ENCODE peak calls at places on chromosomes 5 and 9, in seven cellular contexts. H is AG04450, E is ovary, A is cardiac fibroblast, I is left ventricle myocardium inferior, S is fibroblast of lung, P is thyroid gland. M is an unnamed sample.
A peak's percentile ranks its signal among the peaks of the same experiment; 100 is the strongest.

GRCh38 chr9:129357773-129358250 is 179.8 kb upstream of the IER5L start:
- DNase-seq in H (no peak), E (no peak), A (no peak), I (no peak), S (no peak), P (no peak), M (no peak)

GRCh38 chr9:136336156-136336860 is 9.0 kb downstream of the GPSM1 start:
- DNase-seq in H (no peak), E (no peak), A (no peak), I (no peak), S (peak; percentile 72), P (no peak), M (no peak)

GRCh38 chr9:109816490-109816889 is 36.5 kb downstream of the PALM2AKAP2 start:
- DNase-seq in H (peak; percentile 94), E (no peak), A (peak; percentile 99), I (no peak), S (peak; percentile 100), P (no peak), M (peak; percentile 70)

GRCh38 chr5:4375640-4376039 is 764.5 kb upstream of the ADAMTS16 start:
- DNase-seq in H (no peak), E (no peak), A (no peak), I (no peak), S (no peak), P (no peak), M (no peak)

GRCh38 chr9:133058550-133059320 is 3.0 kb upstream of the CEL start:
- DNase-seq in H (no peak), E (no peak), A (no peak), I (no peak), S (no peak), P (no peak), M (no peak)

GRCh38 chr5:160516696-160517530 is 95.3 kb downstream of the PTTG1 start:
- DNase-seq in H (no peak), E (no peak), A (no peak), I (no peak), S (no peak), P (no peak), M (no peak)

GRCh38 chr9:91935066-91935729 is 14.8 kb downstream of the ROR2 start:
- DNase-seq in H (no peak), E (no peak), A (no peak), I (no peak), S (no peak), P (no peak), M (no peak)

GRCh38 chr5:114402206-114402605 is 40.3 kb downstream of the KCNN2 start:
- DNase-seq in H (no peak), E (no peak), A (no peak), I (no peak), S (no peak), P (no peak), M (no peak)

GRCh38 chr9:20884985-20885593 is 146.4 kb downstream of the HACD4 start:
- DNase-seq in H (peak; percentile 10), E (peak; percentile 65), A (peak; percentile 73), I (peak; percentile 21), S (peak; percentile 42), P (peak; percentile 71), M (no peak)

GRCh38 chr9:23586906-23587305 is 239.1 kb downstream of the ELAVL2 start:
- DNase-seq in H (no peak), E (no peak), A (no peak), I (no peak), S (no peak), P (no peak), M (no peak)

GRCh38 chr9:112644449-112644965 is 73.4 kb downstream of the INIP start:
- DNase-seq in H (no peak), E (no peak), A (no peak), I (no peak), S (no peak), P (no peak), M (no peak)

GRCh38 chr9:122810306-122810946 is 10.5 kb downstream of the OR1K1 start:
- DNase-seq in H (peak; percentile 59), E (peak; percentile 75), A (peak; percentile 82), I (peak; percentile 64), S (peak; percentile 51), P (peak; percentile 79), M (no peak)

GRCh38 chr9:125755340-125755739 is 8.2 kb downstream of the PBX3 start:
- DNase-seq in H (no peak), E (no peak), A (no peak), I (no peak), S (peak; percentile 39), P (no peak), M (no peak)

GRCh38 chr5:177309351-177310191 is 2.1 kb downstream of the MXD3 start:
- DNase-seq in H (no peak), E (peak; percentile 53), A (peak; percentile 77), I (peak; percentile 66), S (peak; percentile 58), P (peak; percentile 67), M (peak; percentile 34)

GRCh38 chr9:131734165-131734610 is 5.7 kb downstream of the RAPGEF1 start:
- DNase-seq in H (no peak), E (no peak), A (peak; percentile 45), I (peak; percentile 53), S (peak; percentile 30), P (peak; percentile 54), M (no peak)

GRCh38 chr9:97940707-97941106 is 2.7 kb upstream of the HEMGN start:
- DNase-seq in H (no peak), E (no peak), A (no peak), I (no peak), S (no peak), P (no peak), M (no peak)
- TF ChIP-seq CTCF in H (no peak), E (no peak), A (no peak), I (no peak), S (no peak), P (no peak), M (no peak)

GRCh38 chr9:1709347-1709746 is 305.8 kb upstream of the SMARCA2 start:
- DNase-seq in H (no peak), E (no peak), A (peak; percentile 9), I (no peak), S (no peak), P (no peak), M (no peak)
- TF ChIP-seq CTCF in H (no peak), E (no peak), A (no peak), I (peak; percentile 32), S (no peak), P (no peak), M (no peak)

GRCh38 chr5:6837519-6838110 is 124.4 kb downstream of the TENT4A start:
- DNase-seq in H (no peak), E (no peak), A (no peak), I (no peak), S (no peak), P (peak; percentile 39), M (no peak)
- TF ChIP-seq CTCF in H (peak; percentile 60), E (peak; percentile 23), A (peak; percentile 47), I (peak; percentile 55), S (peak; percentile 58), P (peak; percentile 49), M (peak; percentile 41)

DNA sequence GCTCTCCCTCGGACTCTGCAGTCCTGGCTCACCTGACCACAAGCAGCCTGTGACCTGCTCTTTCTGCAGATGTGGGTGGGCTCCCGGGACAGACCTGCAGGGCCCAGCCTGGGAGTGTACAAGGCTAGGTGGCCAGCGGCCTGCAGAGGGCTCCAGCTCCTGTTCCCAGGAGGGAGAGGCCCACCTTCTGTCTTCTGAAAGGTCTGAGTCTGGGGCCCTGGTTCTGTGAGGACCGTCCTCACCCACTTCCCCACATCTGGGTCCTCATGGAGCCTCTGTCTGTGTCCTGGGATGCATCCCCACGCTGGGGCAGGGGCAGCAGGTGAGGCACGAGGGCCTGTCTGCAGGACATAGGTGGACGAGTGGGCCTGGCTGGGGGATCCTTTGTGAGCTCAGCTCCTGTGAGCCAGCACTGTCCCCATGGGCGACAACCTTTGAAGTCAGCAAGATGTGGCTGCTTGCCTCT is 43.7 kb downstream of the PHF2 start:
- DNase-seq in H (no peak), E (peak; percentile 6), A (no peak), I (no peak), S (no peak), P (no peak), M (no peak)
- TF ChIP-seq CTCF in H (no peak), E (no peak), A (no peak), I (no peak), S (no peak), P (no peak), M (no peak)

DNA sequence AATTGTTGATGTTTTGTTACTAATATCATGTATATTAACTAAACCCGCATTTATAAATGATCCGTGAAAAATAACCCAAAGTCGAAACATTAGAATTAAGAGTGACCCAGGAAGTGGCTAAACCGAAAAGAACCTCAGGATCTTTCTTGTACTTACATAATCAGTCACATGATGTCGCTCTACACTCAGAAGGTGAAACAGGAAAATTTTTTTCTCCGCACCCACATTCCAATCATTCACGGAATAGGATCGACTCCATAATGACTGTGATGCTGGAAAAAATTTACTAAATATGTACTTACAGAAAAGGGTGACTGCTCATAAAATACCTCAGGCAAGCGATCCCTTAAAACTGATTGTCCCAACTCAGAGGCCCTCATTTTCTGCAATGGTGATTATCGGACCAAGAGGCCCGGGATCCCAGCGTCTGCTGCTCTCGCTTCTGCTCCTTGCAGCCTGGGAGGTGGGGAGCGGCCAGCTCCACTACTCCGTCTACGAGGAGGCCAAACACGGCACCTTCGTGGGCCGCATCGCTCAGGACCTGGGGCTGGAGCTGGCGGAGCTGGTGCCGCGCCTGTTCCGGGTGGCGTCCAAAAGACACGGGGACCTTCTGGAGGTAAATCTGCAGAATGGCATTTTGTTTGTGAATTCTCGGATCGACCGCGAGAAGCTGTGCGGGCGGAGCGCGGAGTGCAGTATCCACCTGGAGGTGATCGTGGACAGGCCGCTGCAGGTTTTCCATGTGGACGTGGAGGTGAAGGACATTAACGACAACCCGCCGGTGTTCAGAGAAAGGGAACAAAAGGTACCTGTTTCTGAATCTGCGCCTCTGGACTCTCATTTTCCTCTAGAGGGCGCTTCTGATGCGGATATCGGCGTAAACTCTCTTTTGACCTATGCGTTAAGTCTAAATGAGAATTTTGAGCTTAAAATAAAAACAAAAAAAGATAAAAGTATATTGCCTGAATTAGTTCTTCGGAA is at the start of gene PCDHA12:
- DNase-seq in H (no peak), E (no peak), A (peak; percentile 9), I (no peak), S (no peak), P (no peak), M (no peak)
- TF ChIP-seq CTCF in H (no peak), E (no peak), A (no peak), I (no peak), S (no peak), P (peak; percentile 47), M (peak; percentile 23)